ENCODE peak calls at places on chromosomes 16 and 17, in seven cellular contexts. K is NCI-H460; S is T-helper 17 cell; X is stimulated activated CD4-positive, alpha-beta T cell treated with anti-CD3 and anti-CD28 coated beads, Interleukin-4, amount 100 ng/mL, for 24 hours; E is AG10803; L is activated CD4-positive, alpha-beta T cell treated with anti-CD3 and anti-CD28 coated beads, Interleukin-2, amount 50 U/mL, for 48 hours; O is colonic mucosa. I is an unnamed sample.

GRCh38 chr17:46071796-46072195 is 72.7 kb downstream of the STH start:
- DNase-seq in O (no peak), K (no peak), X (no peak), L (no peak), E (no peak), S (no peak), I (no peak)

GRCh38 chr16:72092832-72093447 is 480 bp downstream of the TXNL4B start:
- DNase-seq in L (peak), X (no peak), K (peak), S (no peak), O (peak), E (peak), I (no peak)

GRCh38 chr16:24838554-24839266 is 7.1 kb upstream of the SLC5A11 start:
- DNase-seq in L (no peak), S (no peak), K (peak), E (peak), O (peak), X (no peak), I (no peak)

GRCh38 chr17:77848257-77848656 is 110.2 kb upstream of the TNRC6C start:
- DNase-seq in E (no peak), O (no peak), X (no peak), S (no peak), L (no peak), K (no peak), I (no peak)

GRCh38 chr17:58308173-58308984 is 20.2 kb downstream of the TSPOAP1 start:
- DNase-seq in K (no peak), E (no peak), X (no peak), O (no peak), S (no peak), L (no peak), I (no peak)

GRCh38 chr16:75580-76501 is 2.2 kb upstream of the MPG start:
- DNase-seq in X (no peak), L (no peak), K (no peak), S (no peak), O (peak), E (peak), I (no peak)

GRCh38 chr16:83968891-83969672 is 1.0 kb downstream of the NECAB2 start:
- DNase-seq in S (no peak), X (no peak), K (no peak), E (no peak), O (no peak), L (no peak), I (no peak)

GRCh38 chr16:81155769-81156168 is 59.6 kb upstream of the GCSH start:
- DNase-seq in E (no peak), X (no peak), O (no peak), K (no peak), S (no peak), L (no peak), I (no peak)

GRCh38 chr16:31451681-31452351 is 7.5 kb upstream of the ARMC5 start:
- DNase-seq in S (no peak), X (no peak), O (no peak), K (peak), L (no peak), E (peak), I (no peak)

GRCh38 chr17:18008496-18009268 is 30.3 kb downstream of the ATPAF2 start:
- DNase-seq in O (no peak), S (no peak), K (no peak), X (no peak), L (no peak), E (peak), I (no peak)

GRCh38 chr17:27442702-27443101 is 13.5 kb upstream of the KSR1 start:
- DNase-seq in X (no peak), O (no peak), K (no peak), S (no peak), E (no peak), L (no peak), I (no peak)

GRCh38 chr16:3730161-3731125 is 13.1 kb upstream of the TRAP1 start:
- DNase-seq in X (no peak), S (no peak), K (no peak), E (no peak), O (no peak), L (no peak), I (no peak)

GRCh38 chr16:1792836-1793577 is 498 bp downstream of the IGFALS start:
- DNase-seq in L (no peak), E (no peak), K (no peak), O (peak), S (peak), X (no peak), I (peak)

GRCh38 chr17:32928527-32929287 is 754 bp downstream of the TMEM98 start:
- DNase-seq in X (no peak), K (no peak), O (no peak), E (peak), L (no peak), S (no peak), I (no peak)

GRCh38 chr17:14513835-14514234 is 213.0 kb downstream of the HS3ST3B1 start:
- DNase-seq in X (no peak), L (no peak), S (no peak), O (no peak), E (no peak), K (no peak), I (no peak)

GRCh38 chr17:74633261-74633783 is 9.8 kb upstream of the CD300E start:
- DNase-seq in X (no peak), K (no peak), L (no peak), E (no peak), O (no peak), S (no peak), I (no peak)

GRCh38 chr16:48409839-48410610 is 24.8 kb upstream of the SIAH1 start:
- DNase-seq in S (no peak), K (no peak), E (peak), L (no peak), X (no peak), O (peak), I (peak)

GRCh38 chr17:5123343-5124124 is 7.7 kb downstream of the USP6 start:
- DNase-seq in O (peak), E (no peak), X (no peak), L (no peak), K (no peak), S (no peak), I (peak)

GRCh38 chr17:45384800-45385262 is 47.8 kb downstream of the ARHGAP27 start:
- DNase-seq in X (no peak), E (no peak), L (no peak), O (no peak), S (no peak), K (no peak), I (peak)